ENCODE peak calls at places on chromosomes 11 and 22, in seven cellular contexts. One of them, this sample, is unnamed.

GRCh38 chr11:134272381-134273316 is 3.5 kb upstream of the GLB1L3 start:
- DNase-seq in small intestine: peak; percentile 10
- DNase-seq in AG20443: peak; percentile 63
- DNase-seq in glutamatergic neuron: peak; percentile 60
- DNase-seq in MM.1S: no peak
- DNase-seq in activated CD4-positive, alpha-beta T cell treated with anti-CD3 and anti-CD28 coated beads for 36 hours: no peak
- DNase-seq in pons: no peak
- DNase-seq in this sample: no peak

GRCh38 chr11:118602331-118602730 is 5.1 kb upstream of the PHLDB1 start:
- DNase-seq in small intestine: no peak
- DNase-seq in AG20443: no peak
- DNase-seq in glutamatergic neuron: no peak
- DNase-seq in MM.1S: no peak
- DNase-seq in activated CD4-positive, alpha-beta T cell treated with anti-CD3 and anti-CD28 coated beads for 36 hours: no peak
- DNase-seq in pons: no peak
- DNase-seq in this sample: no peak

GRCh38 chr11:62539238-62539925 is 7.2 kb downstream of the AHNAK start:
- DNase-seq in small intestine: peak; percentile 84
- DNase-seq in AG20443: peak; percentile 93
- DNase-seq in glutamatergic neuron: no peak
- DNase-seq in MM.1S: no peak
- DNase-seq in activated CD4-positive, alpha-beta T cell treated with anti-CD3 and anti-CD28 coated beads for 36 hours: peak; percentile 81
- DNase-seq in pons: no peak
- DNase-seq in this sample: peak; percentile 93

GRCh38 chr11:113947989-113948388 is 26.9 kb upstream of the HTR3A start:
- DNase-seq in small intestine: no peak
- DNase-seq in AG20443: no peak
- DNase-seq in glutamatergic neuron: no peak
- DNase-seq in MM.1S: no peak
- DNase-seq in activated CD4-positive, alpha-beta T cell treated with anti-CD3 and anti-CD28 coated beads for 36 hours: no peak
- DNase-seq in pons: no peak
- DNase-seq in this sample: no peak

GRCh38 chr11:33779849-33780528 is 5.7 kb upstream of the FBXO3 start:
- DNase-seq in small intestine: no peak
- DNase-seq in AG20443: peak; percentile 82
- DNase-seq in glutamatergic neuron: no peak
- DNase-seq in MM.1S: no peak
- DNase-seq in activated CD4-positive, alpha-beta T cell treated with anti-CD3 and anti-CD28 coated beads for 36 hours: no peak
- DNase-seq in pons: no peak
- DNase-seq in this sample: no peak

GRCh38 chr11:14537134-14537599 is 17.0 kb upstream of the PSMA1 start:
- DNase-seq in small intestine: peak; percentile 45
- DNase-seq in AG20443: peak; percentile 62
- DNase-seq in glutamatergic neuron: no peak
- DNase-seq in MM.1S: peak; percentile 61
- DNase-seq in activated CD4-positive, alpha-beta T cell treated with anti-CD3 and anti-CD28 coated beads for 36 hours: peak; percentile 59
- DNase-seq in pons: peak; percentile 53
- DNase-seq in this sample: peak; percentile 35

GRCh38 chr11:62044639-62045121 is 77.2 kb upstream of the FTH1 start:
- DNase-seq in small intestine: peak; percentile 80
- DNase-seq in AG20443: no peak
- DNase-seq in glutamatergic neuron: no peak
- DNase-seq in MM.1S: no peak
- DNase-seq in activated CD4-positive, alpha-beta T cell treated with anti-CD3 and anti-CD28 coated beads for 36 hours: no peak
- DNase-seq in pons: no peak
- DNase-seq in this sample: peak; percentile 78

GRCh38 chr11:111299111-111300026 is 1.0 kb downstream of the POU2AF3 start:
- DNase-seq in small intestine: peak; percentile 45
- DNase-seq in AG20443: peak; percentile 82
- DNase-seq in glutamatergic neuron: peak; percentile 81
- DNase-seq in MM.1S: no peak
- DNase-seq in activated CD4-positive, alpha-beta T cell treated with anti-CD3 and anti-CD28 coated beads for 36 hours: peak; percentile 11
- DNase-seq in pons: peak; percentile 22
- DNase-seq in this sample: no peak

GRCh38 chr22:40178417-40179409 is 988 bp downstream of the TNRC6B start:
- DNase-seq in small intestine: peak; percentile 48
- DNase-seq in AG20443: no peak
- DNase-seq in glutamatergic neuron: peak; percentile 36
- DNase-seq in MM.1S: peak; percentile 62
- DNase-seq in activated CD4-positive, alpha-beta T cell treated with anti-CD3 and anti-CD28 coated beads for 36 hours: peak; percentile 71
- DNase-seq in pons: peak; percentile 70
- DNase-seq in this sample: peak; percentile 55

GRCh38 chr11:111913997-111914396 is 1.5 kb downstream of the HSPB2 start:
- DNase-seq in small intestine: no peak
- DNase-seq in AG20443: peak; percentile 79
- DNase-seq in glutamatergic neuron: no peak
- DNase-seq in MM.1S: no peak
- DNase-seq in activated CD4-positive, alpha-beta T cell treated with anti-CD3 and anti-CD28 coated beads for 36 hours: no peak
- DNase-seq in pons: peak; percentile 96
- DNase-seq in this sample: no peak

GRCh38 chr11:125624756-125625213 is at the start of gene CHEK1:
- DNase-seq in small intestine: peak; percentile 4
- DNase-seq in AG20443: no peak
- DNase-seq in glutamatergic neuron: no peak
- DNase-seq in MM.1S: no peak
- DNase-seq in activated CD4-positive, alpha-beta T cell treated with anti-CD3 and anti-CD28 coated beads for 36 hours: no peak
- DNase-seq in pons: peak; percentile 1
- DNase-seq in this sample: no peak

GRCh38 chr11:94504689-94505293 is 7.5 kb upstream of the C11orf97 start:
- DNase-seq in small intestine: peak; percentile 51
- DNase-seq in AG20443: peak; percentile 52
- DNase-seq in glutamatergic neuron: no peak
- DNase-seq in MM.1S: peak; percentile 62
- DNase-seq in activated CD4-positive, alpha-beta T cell treated with anti-CD3 and anti-CD28 coated beads for 36 hours: no peak
- DNase-seq in pons: peak; percentile 71
- DNase-seq in this sample: peak; percentile 61

GRCh38 chr22:35749808-35750207 is 32.1 kb downstream of the APOL5 start:
- DNase-seq in small intestine: no peak
- DNase-seq in AG20443: peak; percentile 84
- DNase-seq in glutamatergic neuron: no peak
- DNase-seq in MM.1S: no peak
- DNase-seq in activated CD4-positive, alpha-beta T cell treated with anti-CD3 and anti-CD28 coated beads for 36 hours: no peak
- DNase-seq in pons: no peak
- DNase-seq in this sample: no peak

GRCh38 chr22:41382610-41383009 is 868 bp downstream of the TEF start:
- DNase-seq in small intestine: no peak
- DNase-seq in AG20443: no peak
- DNase-seq in glutamatergic neuron: peak; percentile 36
- DNase-seq in MM.1S: no peak
- DNase-seq in activated CD4-positive, alpha-beta T cell treated with anti-CD3 and anti-CD28 coated beads for 36 hours: no peak
- DNase-seq in pons: no peak
- DNase-seq in this sample: no peak

GRCh38 chr22:43315687-43316217 is 27.4 kb downstream of the SCUBE1 start:
- DNase-seq in small intestine: no peak
- DNase-seq in AG20443: no peak
- DNase-seq in glutamatergic neuron: no peak
- DNase-seq in MM.1S: no peak
- DNase-seq in activated CD4-positive, alpha-beta T cell treated with anti-CD3 and anti-CD28 coated beads for 36 hours: no peak
- DNase-seq in pons: no peak
- DNase-seq in this sample: no peak

GRCh38 chr22:46416537-46417267 is 81.2 kb downstream of the TRMU start:
- DNase-seq in small intestine: no peak
- DNase-seq in AG20443: no peak
- DNase-seq in glutamatergic neuron: no peak
- DNase-seq in MM.1S: no peak
- DNase-seq in activated CD4-positive, alpha-beta T cell treated with anti-CD3 and anti-CD28 coated beads for 36 hours: no peak
- DNase-seq in pons: no peak
- DNase-seq in this sample: no peak

GRCh38 chr11:131633978-131634377 is 263.6 kb downstream of the NTM start:
- DNase-seq in small intestine: no peak
- DNase-seq in AG20443: no peak
- DNase-seq in glutamatergic neuron: no peak
- DNase-seq in MM.1S: no peak
- DNase-seq in activated CD4-positive, alpha-beta T cell treated with anti-CD3 and anti-CD28 coated beads for 36 hours: no peak
- DNase-seq in pons: peak; percentile 69
- DNase-seq in this sample: no peak

GRCh38 chr11:36300651-36301050 is 4.6 kb downstream of the PRR5L start:
- DNase-seq in small intestine: peak; percentile 70
- DNase-seq in AG20443: peak; percentile 25
- DNase-seq in glutamatergic neuron: no peak
- DNase-seq in MM.1S: no peak
- DNase-seq in activated CD4-positive, alpha-beta T cell treated with anti-CD3 and anti-CD28 coated beads for 36 hours: no peak
- DNase-seq in pons: peak; percentile 80
- DNase-seq in this sample: peak; percentile 86

GRCh38 chr11:75429902-75430691 is 2.9 kb downstream of the KLHL35 start:
- DNase-seq in small intestine: peak; percentile 69
- DNase-seq in AG20443: peak; percentile 95
- DNase-seq in glutamatergic neuron: peak; percentile 68
- DNase-seq in MM.1S: no peak
- DNase-seq in activated CD4-positive, alpha-beta T cell treated with anti-CD3 and anti-CD28 coated beads for 36 hours: peak; percentile 77
- DNase-seq in pons: no peak
- DNase-seq in this sample: no peak

This sample was measured in MCF 10A.